ENCODE peak calls at places on chromosomes 4 and X, in eight cellular contexts. Z is choroid plexus epithelial cell; U is fibroblast of the aortic adventitia; N is epithelial cell of esophagus; V is breast epithelium; D is IMR-90; J is HFF-Myc; G is CD8-positive, alpha-beta T cell. Q is an unnamed sample.

GRCh38 chr4:127012549-127012948 is 620.2 kb upstream of the INTU start:
- DNase-seq in U (peak), D (peak), Z (peak), N (peak), G (no peak), J (no peak), V (no peak), Q (peak)

GRCh38 chrX:9033989-9034388 is at the start of gene FAM9B:
- DNase-seq in Z (no peak), V (no peak), D (no peak), G (no peak), N (no peak), U (no peak), J (no peak), Q (no peak)

GRCh38 chrX:115539841-115540240 is 21.1 kb upstream of the PLS3 start:
- DNase-seq in U (no peak), Z (peak), V (no peak), D (peak), N (no peak), G (no peak), J (no peak), Q (peak)

GRCh38 chrX:18721683-18722499 is 14.4 kb downstream of the PPEF1 start:
- DNase-seq in N (no peak), V (no peak), D (no peak), Z (no peak), J (no peak), U (no peak), G (no peak), Q (no peak)

GRCh38 chr4:114217150-114217817 is 237.8 kb upstream of the ARSJ start:
- DNase-seq in Z (no peak), U (no peak), J (no peak), D (no peak), V (no peak), G (no peak), N (no peak), Q (no peak)

GRCh38 chrX:18389968-18390367 is 35.4 kb upstream of the CDKL5 start:
- DNase-seq in Z (no peak), G (no peak), V (no peak), U (no peak), D (no peak), N (no peak), J (no peak), Q (no peak)

GRCh38 chr4:151197258-151197657 is 79.7 kb upstream of the PRSS48 start:
- DNase-seq in D (no peak), N (peak), V (no peak), G (no peak), Z (no peak), J (no peak), U (peak), Q (peak)

GRCh38 chr4:74117024-74117534 is 18.1 kb upstream of the CXCL2 start:
- DNase-seq in N (peak), Z (peak), V (peak), G (no peak), D (peak), U (peak), J (peak), Q (peak)

GRCh38 chr4:41363384-41363981 is 106.8 kb downstream of the UCHL1 start:
- DNase-seq in G (no peak), U (peak), N (peak), Z (peak), D (no peak), V (no peak), J (no peak), Q (peak)

GRCh38 chr4:139419388-139419914 is 34.5 kb upstream of the RAB33B start:
- DNase-seq in D (peak), J (peak), N (peak), V (peak), U (peak), G (no peak), Z (peak), Q (peak)

GRCh38 chr4:179151770-179152169 is 1709.5 kb upstream of the AGA start:
- DNase-seq in N (no peak), J (no peak), G (no peak), D (no peak), V (no peak), U (no peak), Z (no peak), Q (no peak)

GRCh38 chr4:145734576-145735329 is 54.8 kb downstream of the C4orf51 start:
- DNase-seq in D (peak), U (peak), N (peak), Z (peak), G (no peak), V (peak), J (peak), Q (peak)

GRCh38 chr4:118154643-118155042 is 120.4 kb downstream of the NDST3 start:
- DNase-seq in G (no peak), U (no peak), V (no peak), Z (peak), D (peak), J (peak), N (peak), Q (no peak)

GRCh38 chr4:38085394-38086150 is 125.4 kb downstream of the PTTG2 start:
- DNase-seq in D (no peak), G (no peak), Z (no peak), J (no peak), N (no peak), V (no peak), U (peak), Q (no peak)

GRCh38 chrX:40244980-40245379 is 147.2 kb upstream of the BCOR start:
- DNase-seq in U (peak), V (no peak), N (no peak), Z (peak), D (peak), J (no peak), G (no peak), Q (peak)

GRCh38 chr4:165839615-165840333 is 33.3 kb upstream of the TLL1 start:
- DNase-seq in D (no peak), V (no peak), U (no peak), Z (no peak), G (no peak), J (no peak), N (peak), Q (no peak)

GRCh38 chrX:47278684-47279083 is 45.9 kb downstream of the USP11 start:
- DNase-seq in V (no peak), J (peak), Z (peak), N (peak), G (no peak), D (peak), U (peak), Q (peak)

GRCh38 chrX:30935985-30936384 is 46.9 kb upstream of the TAB3 start:
- DNase-seq in G (no peak), D (peak), V (no peak), Z (peak), N (peak), U (peak), J (no peak), Q (peak)

GRCh38 chr4:139666735-139667266 is 1.2 kb downstream of the MGST2 start:
- DNase-seq in G (no peak), Z (peak), U (peak), J (no peak), D (peak), N (peak), V (peak), Q (peak)

GRCh38 chr4:72525938-72526337 is 43.1 kb downstream of the ADAMTS3 start:
- DNase-seq in V (no peak), U (peak), G (no peak), Z (peak), J (peak), N (no peak), D (peak), Q (peak)

GRCh38 chr4:19971829-19972228 is 279.9 kb upstream of the SLIT2 start:
- DNase-seq in V (no peak), U (peak), N (peak), D (peak), Z (peak), G (no peak), J (no peak), Q (peak)

GRCh38 chr4:164748375-164748774 is 5.6 kb upstream of the SMIM31 start:
- DNase-seq in N (peak), G (no peak), D (peak), V (no peak), J (no peak), Z (peak), U (peak), Q (peak)

GRCh38 chr4:128980816-128981326 is 112.5 kb downstream of the SCLT1 start:
- DNase-seq in J (no peak), G (no peak), Z (no peak), V (no peak), N (no peak), U (no peak), D (no peak), Q (no peak)

GRCh38 chr4:6772223-6772928 is 10.2 kb upstream of the KIAA0232 start:
- DNase-seq in J (no peak), Z (no peak), V (peak), G (no peak), U (no peak), N (peak), D (no peak), Q (no peak)
- TF ChIP-seq CTCF in J (no peak), Z (peak), V (no peak), G (no peak), U (no peak), N (no peak), D (no peak), Q (no peak)

GRCh38 chr4:106340774-106341173 is 24.4 kb downstream of the AIMP1 start:
- DNase-seq in U (no peak), D (no peak), Z (no peak), J (no peak), N (no peak), V (no peak), G (no peak), Q (no peak)
- H3K4me3 ChIP-seq in U (no peak), D (no peak), Z (no peak), J (no peak), N (no peak), V (no peak), G (no peak), Q (no peak)

GRCh38 chr4:25863906-25864418 is 1.2 kb upstream of the SEL1L3 start:
- DNase-seq in V (no peak), U (no peak), G (no peak), D (no peak), N (no peak), Z (no peak), J (no peak), Q (no peak)

GRCh38 chr4:25863347-25863784 is 578 bp upstream of the SEL1L3 start:
- DNase-seq in V (no peak), Z (no peak), J (no peak), U (no peak), D (no peak), G (no peak), N (no peak), Q (no peak)

GRCh38 chr4:25867781-25868180 is 5.0 kb upstream of the SEL1L3 start:
- DNase-seq in J (no peak), Z (no peak), V (no peak), U (no peak), D (no peak), G (no peak), N (no peak), Q (no peak)

GRCh38 chr4:25862411-25863346 is at the start of gene SEL1L3:
- DNase-seq in U (no peak), N (peak), Z (no peak), D (no peak), J (no peak), V (no peak), G (peak), Q (no peak)

GRCh38 chr4:25865586-25865985 is 2.8 kb upstream of the SEL1L3 start:
- DNase-seq in Z (no peak), V (no peak), D (no peak), J (no peak), N (peak), G (no peak), U (peak), Q (peak)
- TF ChIP-seq CTCF in Z (no peak), V (no peak), D (no peak), J (no peak), N (no peak), G (no peak), U (no peak), Q (no peak)

DNA sequence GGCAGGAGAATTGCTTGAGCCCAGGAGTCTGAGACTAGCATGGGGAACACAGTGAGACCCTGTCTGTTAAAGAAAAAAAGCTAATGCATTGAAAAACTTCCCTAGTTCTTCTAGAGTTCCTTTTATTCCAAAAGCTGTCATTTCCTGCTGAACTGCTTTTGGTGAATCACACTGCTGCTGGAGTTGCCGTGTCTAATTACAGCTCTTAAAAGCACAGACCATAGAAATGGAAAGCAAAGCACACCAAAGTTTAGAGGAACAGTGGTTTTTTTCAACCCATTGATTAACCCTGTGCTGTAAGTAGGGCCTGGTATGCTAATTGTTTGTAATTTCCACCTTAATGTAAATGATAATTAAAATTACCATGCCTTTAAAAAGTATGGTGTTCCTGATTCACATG is 52.4 kb downstream of the SEPTIN11 start:
- DNase-seq in D (peak), Z (peak), V (no peak), N (peak), J (no peak), U (peak), G (no peak), Q (peak)
- H3K4me3 ChIP-seq in D (no peak), Z (no peak), V (no peak), N (no peak), J (no peak), U (no peak), G (no peak), Q (no peak)

GRCh38 chr4:106522839-106523238 is 154.3 kb upstream of the GIMD1 start:
- DNase-seq in V (no peak), G (no peak), U (no peak), D (peak), N (no peak), Z (peak), J (no peak), Q (no peak)
- TF ChIP-seq CTCF in V (no peak), G (no peak), U (peak), D (no peak), N (no peak), Z (peak), J (peak), Q (peak)

DNA sequence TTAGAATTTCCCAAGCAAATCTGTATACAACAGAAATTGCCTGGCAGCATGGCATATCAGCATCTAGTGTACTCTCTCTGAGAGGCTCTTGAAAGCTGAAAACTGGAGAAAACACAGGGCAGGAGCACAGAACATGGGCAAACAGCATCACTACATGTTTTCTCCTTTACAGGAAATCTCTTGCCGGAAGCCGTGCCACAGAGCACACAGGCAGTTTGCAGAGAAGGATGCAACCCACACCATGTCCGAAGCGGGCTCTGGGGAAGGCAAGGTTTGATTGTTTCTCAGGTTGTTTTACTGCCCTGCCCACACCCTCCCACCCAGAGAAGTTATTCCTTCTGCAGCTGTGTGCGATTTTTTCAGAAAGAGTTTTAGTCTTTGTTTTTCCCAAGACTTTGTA is 41.1 kb upstream of the FAM9C start:
- DNase-seq in U (no peak), Z (no peak), N (no peak), J (no peak), V (no peak), G (peak), D (no peak), Q (no peak)
- H3K4me3 ChIP-seq in U (no peak), Z (no peak), N (no peak), J (no peak), V (no peak), G (peak), D (no peak), Q (no peak)

GRCh38 chr4:138341739-138342415 is 99.7 kb upstream of the SLC7A11 start:
- DNase-seq in V (no peak), N (no peak), D (no peak), U (no peak), J (no peak), G (no peak), Z (no peak), Q (no peak)
- TF ChIP-seq CTCF in V (no peak), N (no peak), D (no peak), U (no peak), J (no peak), G (no peak), Z (no peak), Q (no peak)

GRCh38 chr4:39635023-39635422 is 3.6 kb downstream of the SMIM14 start:
- DNase-seq in G (no peak), D (no peak), V (peak), U (peak), J (no peak), Z (no peak), N (peak), Q (no peak)
- H3K4me3 ChIP-seq in G (no peak), D (no peak), V (no peak), U (no peak), J (no peak), Z (no peak), N (no peak), Q (no peak)

Q was measured in fibroblast of pulmonary artery.